ENCODE peak calls at places on chromosomes 12 and 14, in five cellular contexts. N is NCI-H1092, S is fibroblast of the aortic adventitia, E is NCI-H1417, D is ELF-1. G is an unnamed sample.

GRCh38 chr12:75712223-75712622 is 200.8 kb upstream of the KRR1 start:
- DNase-seq in D (no peak), N (no peak), S (no peak), E (no peak), G (no peak)

GRCh38 chr14:74652541-74652940 is 40.5 kb upstream of the LTBP2 start:
- DNase-seq in E (no peak), N (no peak), S (no peak), D (no peak), G (no peak)

GRCh38 chr12:71870409-71870808 is 30.9 kb downstream of the TBC1D15 start:
- DNase-seq in S (no peak), E (no peak), N (no peak), D (no peak), G (no peak)

GRCh38 chr12:66716522-66716921 is 37.6 kb upstream of the GRIP1 start:
- DNase-seq in S (no peak), N (no peak), D (no peak), E (peak), G (no peak)

GRCh38 chr12:51197736-51198567 is 19.9 kb downstream of the POU6F1 start:
- DNase-seq in N (no peak), D (no peak), E (no peak), S (no peak), G (no peak)

GRCh38 chr14:23095196-23096108 is at the start of gene C14orf119:
- DNase-seq in S (peak), E (no peak), D (peak), N (no peak), G (peak)

GRCh38 chr12:104576980-104577925 is 120.5 kb downstream of the CHST11 start:
- DNase-seq in N (no peak), E (no peak), D (no peak), S (no peak), G (no peak)

GRCh38 chr12:54270345-54270744 is 9.6 kb downstream of the CBX5 start:
- DNase-seq in S (no peak), N (no peak), E (no peak), D (no peak), G (no peak)

GRCh38 chr14:36820111-36820709 is 158.6 kb downstream of the PAX9 start:
- DNase-seq in D (no peak), E (peak), N (no peak), S (no peak), G (no peak)

GRCh38 chr12:64747681-64748080 is 11.5 kb downstream of the GNS start:
- DNase-seq in D (no peak), S (no peak), N (no peak), E (no peak), G (no peak)

GRCh38 chr14:81625343-81625742 is 91.7 kb upstream of the SEL1L start:
- DNase-seq in S (no peak), E (peak), D (no peak), N (peak), G (no peak)

GRCh38 chr12:21551811-21552469 is 25.8 kb downstream of the SPX start:
- DNase-seq in D (no peak), N (no peak), S (no peak), E (no peak), G (no peak)

GRCh38 chr14:75278422-75279152 is at the start of gene FOS:
- DNase-seq in D (peak), N (peak), E (peak), S (peak), G (peak)

GRCh38 chr12:95518976-95519375 is 32.3 kb downstream of the USP44 start:
- DNase-seq in S (no peak), E (no peak), D (no peak), N (no peak), G (no peak)

GRCh38 chr12:127078577-127079350 is 1188.2 kb upstream of the TMEM132C start:
- DNase-seq in D (no peak), E (no peak), N (no peak), S (peak), G (no peak)

GRCh38 chr12:110451263-110451662 is 1.1 kb upstream of the ARPC3 start:
- DNase-seq in E (no peak), N (no peak), D (no peak), S (no peak), G (no peak)

GRCh38 chr12:112900298-112901145 is 6.2 kb upstream of the OAS1 start:
- DNase-seq in S (peak), N (peak), D (peak), E (peak), G (peak)

GRCh38 chr12:109178532-109178931 is 62.1 kb downstream of the ACACB start:
- DNase-seq in S (no peak), D (peak), E (no peak), N (no peak), G (no peak)

GRCh38 chr14:42214981-42215491 is 608.4 kb downstream of the LRFN5 start:
- DNase-seq in S (peak), D (no peak), N (no peak), E (no peak), G (peak)

GRCh38 chr14:91390165-91390778 is 27.3 kb downstream of the CCDC88C start:
- DNase-seq in D (no peak), S (no peak), N (no peak), E (no peak), G (no peak)

GRCh38 chr12:105418232-105418631 is 87.7 kb downstream of the C12orf75 start:
- DNase-seq in S (peak), N (no peak), E (no peak), D (peak), G (peak)

GRCh38 chr12:93804392-93805179 is 127.4 kb downstream of the CRADD start:
- DNase-seq in S (no peak), E (no peak), D (no peak), N (no peak), G (no peak)

GRCh38 chr12:26277511-26278246 is 82.3 kb downstream of the SSPN start:
- DNase-seq in S (no peak), E (no peak), D (no peak), N (no peak), G (no peak)

GRCh38 chr14:93318927-93319326 is 13.9 kb downstream of the BTBD7 start:
- DNase-seq in D (no peak), N (no peak), S (no peak), E (no peak), G (no peak)

GRCh38 chr14:20438664-20439063 is 2.7 kb upstream of the KLHL33 start:
- DNase-seq in N (no peak), S (no peak), E (no peak), D (no peak), G (no peak)

GRCh38 chr12:110379642-110380041 is 23.9 kb downstream of the ANAPC7 start:
- DNase-seq in N (no peak), E (no peak), D (no peak), S (no peak), G (no peak)

GRCh38 chr14:102218688-102219087 is 79.0 kb downstream of the WDR20 start:
- DNase-seq in D (no peak), N (no peak), E (no peak), S (no peak), G (no peak)

GRCh38 chr14:73863209-73863608 is 11.6 kb downstream of the PTGR2 start:
- DNase-seq in S (no peak), N (no peak), D (no peak), E (no peak), G (no peak)

GRCh38 chr12:27965411-27965810 is 7.1 kb downstream of the PTHLH start:
- DNase-seq in S (peak), E (no peak), N (no peak), D (no peak), G (peak)

GRCh38 chr14:28254768-28255167 is 511.8 kb upstream of the FOXG1 start:
- DNase-seq in N (no peak), D (no peak), E (no peak), S (peak), G (no peak)

GRCh38 chr12:123115409-123116111 is 35.3 kb downstream of the PITPNM2 start:
- DNase-seq in S (peak), E (no peak), D (no peak), N (no peak), G (peak)